ENCODE peak calls at places on chromosomes 3 and 15, in five cellular contexts. D is tibial nerve, V is ascending aorta, M is AG04450, E is dorsolateral prefrontal cortex. O is an unnamed sample. For H3K27me3, the result is how much of the 10 kb centered on the place peaks cover.

GRCh38 chr15:55267401-55268053 is 22.1 kb downstream of the RAB27A start:
- DNase-seq in D (peak), V (peak), M (no peak), E (no peak), O (no peak)

GRCh38 chr3:181253796-181254195 is 264.3 kb upstream of the DNAJC19 start:
- DNase-seq in D (no peak), V (no peak), M (no peak), E (no peak), O (no peak)

GRCh38 chr3:35592589-35593295 is 46.6 kb upstream of the ARPP21 start:
- DNase-seq in D (no peak), V (no peak), M (no peak), E (no peak), O (no peak)

GRCh38 chr3:10423171-10423882 is 82.1 kb downstream of the ATP2B2 start:
- DNase-seq in D (no peak), V (no peak), M (no peak), E (no peak), O (no peak)

GRCh38 chr3:39372831-39373230 is 10.3 kb upstream of the SLC25A38 start:
- DNase-seq in D (no peak), V (no peak), M (no peak), E (no peak), O (no peak)

GRCh38 chr3:66582721-66583141 is 81.9 kb upstream of the LRIG1 start:
- DNase-seq in D (peak), V (no peak), M (no peak), E (no peak), O (no peak)

GRCh38 chr3:109548192-109548938 is 211.0 kb upstream of the DPPA4 start:
- DNase-seq in D (no peak), V (no peak), M (no peak), E (no peak), O (no peak)

GRCh38 chr15:74768099-74768770 is 13.6 kb upstream of the CSK start:
- DNase-seq in D (no peak), V (no peak), M (no peak), E (no peak), O (no peak)

GRCh38 chr15:56886450-56886856 is 32.0 kb upstream of the TCF12 start:
- DNase-seq in D (no peak), V (no peak), M (no peak), E (no peak), O (no peak)

GRCh38 chr3:49841126-49841525 is 15.2 kb downstream of the TRAIP start:
- DNase-seq in D (no peak), V (no peak), M (no peak), E (no peak), O (no peak)

GRCh38 chr15:85563328-85563727 is 182.9 kb downstream of the AKAP13 start:
- DNase-seq in D (no peak), V (no peak), M (no peak), E (no peak), O (no peak)

GRCh38 chr3:193757457-193757856 is 164.4 kb downstream of the OPA1 start:
- DNase-seq in D (no peak), V (no peak), M (no peak), E (no peak), O (no peak)

GRCh38 chr3:10394491-10395025 is 73.6 kb upstream of the SEC13 start:
- DNase-seq in D (no peak), V (no peak), M (no peak), E (no peak), O (no peak)

GRCh38 chr3:183123891-183124290 is 24.6 kb upstream of the MCCC1 start:
- DNase-seq in D (no peak), V (no peak), M (no peak), E (no peak), O (no peak)

GRCh38 chr3:139466369-139466768 is 9.9 kb downstream of the RBP2 start:
- DNase-seq in D (no peak), V (no peak), M (no peak), E (no peak), O (no peak)

GRCh38 chr3:106691476-106691875 is 685.8 kb upstream of the CCDC54 start:
- DNase-seq in D (no peak), V (no peak), M (no peak), E (no peak), O (no peak)

GRCh38 chr15:26866298-26867198 is at the start of gene GABRA5:
- DNase-seq in D (no peak), V (no peak), M (no peak), E (peak), O (peak)

GRCh38 chr3:14203521-14204079 is 25.0 kb downstream of the LSM3 start:
- DNase-seq in D (peak), V (peak), M (peak), E (peak), O (no peak)

GRCh38 chr3:149120051-149120972 is 9.1 kb upstream of the HPS3 start:
- DNase-seq in D (peak), V (no peak), M (peak), E (no peak), O (peak)

GRCh38 chr15:75107905-75108838 is 84.8 kb downstream of the PPCDC start:
- DNase-seq in D (no peak), V (no peak), M (no peak), E (no peak), O (no peak)

GRCh38 chr3:183428140-183429023 is at the start of gene MCF2L2:
- DNase-seq in D (peak), V (peak), M (no peak), E (peak), O (peak)

GRCh38 chr3:134620476-134621115 is 30.2 kb downstream of the KY start:
- DNase-seq in D (no peak), V (no peak), M (no peak), E (peak), O (no peak)

GRCh38 chr15:73965730-73966103 is 26.4 kb downstream of the STOML1 start:
- DNase-seq in D (no peak), V (no peak), M (no peak), E (no peak), O (no peak)

GRCh38 chr15:34987623-34987981 is 485 bp downstream of the ZNF770 start:
- DNase-seq in D (no peak), V (no peak), M (no peak), E (no peak), O (no peak)

GRCh38 chr15:70094690-70095311 is 2.9 kb downstream of the TLE3 start:
- DNase-seq in D (no peak), V (no peak), M (no peak), E (no peak), O (no peak)

GRCh38 chr3:10284496-10284895 is 8.3 kb downstream of the GHRL start:
- DNase-seq in D (no peak), V (no peak), M (no peak), E (no peak), O (no peak)

GRCh38 chr3:169379496-169380121 is 283.9 kb downstream of the MECOM start:
- DNase-seq in D (no peak), V (no peak), M (no peak), E (no peak), O (no peak)

GRCh38 chr3:149975919-149976318 is 5.2 kb upstream of the PFN2 start:
- DNase-seq in D (no peak), V (no peak), M (no peak), E (no peak), O (no peak)

GRCh38 chr3:154540950-154541604 is 111.1 kb upstream of the GPR149 start:
- DNase-seq in D (no peak), V (no peak), M (no peak), E (no peak), O (no peak)

GRCh38 chr15:51108933-51109550 is 14.3 kb upstream of the TNFAIP8L3 start:
- DNase-seq in D (no peak), V (peak), M (peak), E (no peak), O (no peak)

GRCh38 chr3:10703875-10704274 is 112.2 kb upstream of the SLC6A11 start:
- DNase-seq in D (no peak), V (no peak), M (no peak), E (no peak), O (no peak)

GRCh38 chr3:43194490-43195115 is 88.7 kb upstream of the POMGNT2 start:
- DNase-seq in D (no peak), V (no peak), M (no peak), E (no peak), O (no peak)

GRCh38 chr15:85314653-85315052 is 65.8 kb upstream of the AKAP13 start:
- DNase-seq in D (no peak), V (no peak), M (no peak), E (no peak), O (no peak)

GRCh38 chr3:61530355-61530754 is 31.0 kb upstream of the PTPRG start:
- DNase-seq in D (peak), V (no peak), M (no peak), E (no peak), O (no peak)

GRCh38 chr3:107525101-107525953 is 2.6 kb downstream of the BBX start:
- DNase-seq in D (peak), V (peak), M (no peak), E (peak), O (peak)

GRCh38 chr3:112514527-112515128 is 15.4 kb upstream of the BTLA start:
- DNase-seq in D (no peak), V (no peak), M (no peak), E (no peak), O (no peak)

GRCh38 chr15:70164156-70164900 is 66.6 kb upstream of the TLE3 start:
- DNase-seq in D (no peak), V (no peak), M (no peak), E (no peak), O (no peak)

GRCh38 chr3:164451083-164451910 is 627.0 kb downstream of the SI start:
- DNase-seq in D (peak), V (no peak), M (no peak), E (no peak), O (peak)

GRCh38 chr15:52011711-52012144 is 7.3 kb upstream of the MAPK6 start:
- DNase-seq in D (no peak), V (no peak), M (no peak), E (no peak), O (peak)

GRCh38 chr3:181631901-181632300 is 79.8 kb upstream of the SOX2 start:
- DNase-seq in D (no peak), V (no peak), M (no peak), E (no peak), O (no peak)

DNA sequence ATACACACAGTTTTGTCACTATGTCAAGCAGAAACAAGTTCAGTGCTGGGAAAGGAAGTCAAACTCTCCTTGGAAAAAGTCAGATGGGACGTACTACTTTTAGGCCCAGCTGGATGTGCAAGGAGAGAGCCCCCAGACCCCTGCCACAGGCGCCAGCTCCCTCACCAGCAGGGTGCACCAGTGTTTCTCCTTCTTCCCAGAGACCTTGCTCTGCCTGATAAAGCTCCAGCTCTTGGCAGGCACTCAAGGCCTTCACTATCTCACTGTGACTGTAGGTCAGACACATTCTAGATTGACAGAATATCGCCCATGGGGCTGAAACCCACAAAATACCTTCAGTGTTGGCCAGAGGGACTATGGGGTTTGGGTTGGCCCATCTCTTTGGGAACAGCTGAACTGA is 54.8 kb upstream of the CHRNB4 start:
- DNase-seq in D (no peak), V (no peak), M (no peak), E (no peak), O (no peak)
- TF ChIP-seq CTCF in D (no peak), V (no peak), M (no peak), E (no peak), O (no peak)

DNA sequence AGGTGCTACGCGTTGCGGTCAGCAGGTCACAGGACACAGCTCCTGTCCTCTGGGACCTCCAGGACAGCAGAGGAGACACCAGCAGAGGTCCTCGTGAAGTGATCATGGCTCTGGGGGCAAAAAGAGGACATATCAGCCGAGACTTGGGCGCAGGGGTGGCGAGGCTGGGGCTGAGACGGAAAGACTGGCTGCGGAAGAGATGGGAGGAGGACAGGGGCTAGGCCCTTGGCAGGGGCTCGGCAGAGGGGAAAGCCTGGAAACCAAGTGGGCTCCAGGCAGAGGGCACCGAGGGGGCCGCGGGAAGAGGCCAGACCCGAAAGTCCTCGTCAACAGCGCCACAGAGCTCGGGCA is 4.9 kb upstream of the CFAP100 start:
- DNase-seq in D (no peak), V (no peak), M (no peak), E (no peak), O (no peak)
- H3K27ac ChIP-seq in D (peak), V (peak), M (no peak), E (no peak), O (no peak)

GRCh38 chr15:65077981-65078352 is 1.4 kb downstream of the KBTBD13 start:
- DNase-seq in D (peak), V (no peak), M (no peak), E (no peak), O (peak)
- H3K27me3 ChIP-seq in D (under half), V (under half), M (under half), E (under half), O (under half)

DNA sequence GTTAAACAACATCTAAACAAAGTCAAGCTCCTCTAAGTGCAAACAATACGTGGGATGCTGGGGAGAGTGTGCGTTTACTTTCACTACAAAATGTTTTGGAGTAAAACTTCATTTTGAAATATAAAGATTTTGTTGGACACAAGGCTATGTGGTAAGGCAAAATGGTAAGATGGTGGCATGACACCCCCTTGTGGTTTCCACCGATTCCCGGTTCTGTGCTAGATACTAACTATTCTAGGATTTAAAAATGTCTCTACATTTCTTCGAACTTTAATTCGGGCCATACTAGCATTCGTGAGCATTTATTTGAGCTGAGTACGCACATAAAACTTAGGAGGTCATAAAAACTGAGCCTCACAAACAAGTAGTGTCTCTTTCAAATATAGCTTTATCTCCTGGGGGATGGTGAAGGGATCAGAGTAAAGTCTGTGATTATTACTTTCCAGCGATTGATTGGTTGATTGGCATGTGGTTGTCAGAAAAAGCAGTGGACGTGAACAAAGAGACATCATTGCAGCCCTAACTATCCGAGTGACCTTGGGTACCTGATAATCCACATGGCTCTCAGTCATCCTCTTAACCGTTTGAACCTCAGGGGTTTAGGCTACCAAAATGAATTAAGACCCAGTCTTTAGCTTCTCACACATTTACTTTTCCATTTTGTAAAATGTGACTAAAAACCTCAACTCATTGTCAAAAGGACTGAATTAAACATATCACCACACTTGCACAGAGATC is 1.1 kb upstream of the ZNF639 start:
- DNase-seq in D (peak), V (no peak), M (no peak), E (peak), O (peak)
- TF ChIP-seq CTCF in D (peak), V (peak), M (peak), E (peak), O (peak)

DNA sequence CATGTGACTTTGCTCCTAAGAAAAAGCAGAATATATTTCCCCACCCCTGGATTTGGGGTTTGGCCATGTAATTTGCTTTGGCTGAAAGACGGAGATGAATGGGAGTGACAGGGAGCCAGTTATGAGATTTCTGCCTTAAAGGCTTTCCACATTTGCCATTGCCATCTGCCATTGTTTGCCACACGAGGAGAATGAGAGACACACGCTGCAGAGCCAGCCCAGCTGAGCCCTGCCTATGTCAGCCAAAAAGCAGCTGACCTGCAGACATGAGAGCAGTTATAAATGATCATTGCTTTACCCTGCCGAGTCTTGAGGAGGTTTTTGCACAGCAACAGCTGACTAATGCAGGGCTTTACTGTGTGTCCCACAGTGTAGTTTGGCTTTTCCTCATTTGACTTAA is 40.6 kb upstream of the RFTN1 start:
- DNase-seq in D (no peak), V (no peak), M (no peak), E (no peak), O (no peak)
- H3K27ac ChIP-seq in D (no peak), V (no peak), M (no peak), E (no peak), O (no peak)

DNA sequence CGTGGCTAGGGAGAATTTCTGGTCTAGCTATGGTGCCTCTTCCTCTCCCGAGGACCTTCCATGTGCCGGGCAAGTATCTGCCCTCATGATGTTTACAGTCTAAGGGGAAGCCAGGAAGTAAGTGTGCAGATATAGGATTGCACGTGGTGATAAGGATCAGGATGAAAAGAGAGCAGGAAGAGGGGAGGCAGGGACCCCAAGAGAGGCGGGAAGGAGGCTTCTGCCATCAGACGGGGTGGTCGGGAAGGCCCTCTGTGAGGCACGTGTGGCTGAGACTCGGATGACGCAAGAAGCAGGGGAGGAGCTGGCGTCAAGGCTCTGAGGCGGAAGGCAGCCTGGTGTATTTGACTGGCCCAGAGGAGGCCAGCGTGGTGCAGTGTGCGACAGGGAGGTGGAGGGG is 747 bp upstream of the IQSEC1 start:
- DNase-seq in D (no peak), V (no peak), M (no peak), E (no peak), O (no peak)
- H3K27me3 ChIP-seq in D (under half), V (under half), M (half or more), E (under half), O (under half)

DNA sequence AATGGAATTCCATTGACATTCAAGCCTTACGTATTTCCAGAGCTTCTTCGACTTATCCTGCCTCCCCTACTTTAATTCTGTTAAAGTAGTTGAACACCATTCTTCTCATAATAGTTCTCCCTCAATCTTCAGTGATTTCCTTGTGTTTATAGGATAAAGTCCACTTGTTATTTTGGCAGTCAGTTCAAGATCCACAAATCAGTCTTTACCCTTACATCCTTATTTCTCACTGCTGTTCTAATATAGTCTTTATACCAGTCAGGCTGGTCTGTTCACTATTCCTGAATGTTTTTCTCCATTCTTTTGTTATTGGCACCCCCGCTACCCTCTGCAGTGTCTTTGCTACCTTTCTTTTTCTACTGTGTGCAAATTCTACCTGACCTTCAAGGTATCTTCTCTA is 29.7 kb downstream of the ATP6V1A start:
- DNase-seq in D (no peak), V (no peak), M (no peak), E (no peak), O (no peak)
- TF ChIP-seq CTCF in D (no peak), V (no peak), M (no peak), E (no peak), O (no peak)

GRCh38 chr15:68674975-68675374 is 96.2 kb downstream of the CORO2B start:
- DNase-seq in D (no peak), V (no peak), M (no peak), E (peak), O (no peak)
- H3K27ac ChIP-seq in D (no peak), V (no peak), M (no peak), E (peak), O (no peak)

GRCh38 chr3:152259480-152259879 is 9.2 kb upstream of the MBNL1 start:
- DNase-seq in D (no peak), V (no peak), M (no peak), E (no peak), O (no peak)

GRCh38 chr3:152260026-152260425 is 8.7 kb upstream of the MBNL1 start:
- DNase-seq in D (no peak), V (no peak), M (no peak), E (no peak), O (no peak)

GRCh38 chr3:152258448-152259302 is 10.1 kb upstream of the MBNL1 start:
- DNase-seq in D (no peak), V (peak), M (peak), E (no peak), O (peak)

GRCh38 chr3:152261329-152261728 is 7.4 kb upstream of the MBNL1 start:
- DNase-seq in D (no peak), V (no peak), M (no peak), E (no peak), O (no peak)

DNA sequence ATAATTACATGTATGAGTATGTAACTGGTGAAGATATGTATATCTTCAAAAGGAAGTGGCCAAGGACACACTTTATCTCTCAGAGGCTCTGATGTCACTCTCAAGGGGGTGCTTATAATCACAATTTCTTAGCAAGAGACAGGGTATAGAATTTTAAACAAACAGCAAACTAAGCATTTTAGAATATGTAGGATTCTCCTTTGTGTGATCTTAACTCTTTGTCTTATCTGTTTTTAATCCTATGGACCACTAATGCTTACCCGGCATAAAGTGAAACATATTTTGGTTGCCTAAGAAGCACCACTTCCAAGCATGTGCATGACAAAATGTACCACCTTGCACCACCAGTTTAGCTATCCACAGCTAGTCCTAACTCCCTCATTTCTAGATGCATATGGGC is 8.2 kb upstream of the MBNL1 start:
- DNase-seq in D (no peak), V (no peak), M (no peak), E (no peak), O (no peak)
- H3K27me3 ChIP-seq in D (under half), V (under half), M (under half), E (under half), O (under half)

O was measured in heart right ventricle.